ENCODE peak calls at places on chromosomes 5 and 9, in seven cellular contexts. E is skeletal muscle cell; I is transverse colon; G is left ventricle myocardium inferior; V is activated CD4-positive, alpha-beta T cell treated with anti-CD3 and anti-CD28 coated beads, Interleukin-2, amount 50 U/mL, for 24 hours; D is stimulated activated CD4-positive, alpha-beta T cell treated with anti-CD3 and anti-CD28 coated beads, Interleukin-1b, Interleukin-23, amount 100 ng/mL, for 24 hours; W is aorta. B is an unnamed sample.

GRCh38 chr9:588952-589351 is 252.5 kb upstream of the DMRT1 start:
- DNase-seq in W (no peak), G (no peak), E (no peak), D (no peak), I (no peak), V (no peak), B (no peak)

GRCh38 chr5:132270706-132271105 is 13.2 kb downstream of the PDLIM4 start:
- DNase-seq in D (no peak), I (no peak), W (peak; percentile 53), G (no peak), V (no peak), E (no peak), B (no peak)

GRCh38 chr5:101047181-101047580 is 144.1 kb upstream of the ST8SIA4 start:
- DNase-seq in G (no peak), E (no peak), D (no peak), I (no peak), W (no peak), V (no peak), B (no peak)

GRCh38 chr5:31972558-31972957 is 201.6 kb downstream of the GOLPH3 start:
- DNase-seq in V (no peak), D (no peak), I (no peak), W (no peak), E (no peak), G (no peak), B (no peak)

GRCh38 chr5:1384521-1384920 is 39.6 kb upstream of the CLPTM1L start:
- DNase-seq in I (no peak), W (no peak), E (no peak), D (no peak), G (no peak), V (no peak), B (no peak)

GRCh38 chr9:1071730-1072129 is 21.6 kb downstream of the DMRT2 start:
- DNase-seq in D (no peak), I (peak; percentile 85), G (no peak), E (no peak), V (no peak), W (no peak), B (no peak)

GRCh38 chr9:25678147-25678666 is at the start of gene TUSC1:
- DNase-seq in V (no peak), G (peak; percentile 88), D (no peak), I (peak; percentile 84), E (peak; percentile 34), W (peak; percentile 97), B (peak; percentile 0)

GRCh38 chr5:180820788-180821321 is 18.2 kb upstream of the MGAT1 start:
- DNase-seq in I (peak; percentile 41), G (no peak), D (no peak), W (no peak), E (no peak), V (no peak), B (no peak)

GRCh38 chr9:76271755-76272154 is 122.5 kb downstream of the RFK start:
- DNase-seq in W (no peak), I (no peak), G (no peak), V (no peak), E (no peak), D (no peak), B (no peak)

GRCh38 chr5:101915559-101915958 is 380.5 kb downstream of the SLCO4C1 start:
- DNase-seq in V (no peak), G (no peak), D (no peak), I (no peak), E (no peak), W (no peak), B (peak; percentile 65)

GRCh38 chr5:175640108-175640507 is 17.8 kb upstream of the HRH2 start:
- DNase-seq in I (no peak), V (no peak), D (no peak), W (no peak), E (no peak), G (no peak), B (no peak)

GRCh38 chr9:131609116-131609830 is 64.0 kb downstream of the PRRT1B start:
- DNase-seq in D (no peak), W (no peak), E (no peak), G (peak; percentile 61), V (no peak), I (no peak), B (peak; percentile 40)

GRCh38 chr9:113910036-113910639 is 34.0 kb downstream of the ZNF618 start:
- DNase-seq in E (no peak), I (no peak), G (no peak), V (no peak), W (no peak), D (no peak), B (no peak)

GRCh38 chr5:65695162-65695755 is 26.6 kb downstream of the SGTB start:
- DNase-seq in G (no peak), I (no peak), V (no peak), D (no peak), E (no peak), W (no peak), B (no peak)

GRCh38 chr5:151092750-151093149 is 11.9 kb upstream of the TNIP1 start:
- DNase-seq in E (peak; percentile 69), I (no peak), D (no peak), W (no peak), V (no peak), G (no peak), B (peak; percentile 84)

GRCh38 chr5:147805030-147805454 is 22.5 kb upstream of the JAKMIP2 start:
- DNase-seq in D (no peak), G (no peak), E (no peak), W (no peak), I (peak; percentile 17), V (no peak), B (no peak)

GRCh38 chr9:129628709-129629108 is 2.7 kb downstream of the NTMT1 start:
- DNase-seq in D (no peak), I (no peak), E (no peak), V (no peak), G (no peak), W (no peak), B (no peak)

GRCh38 chr5:124706729-124707361 is 39.6 kb downstream of the ZNF608 start:
- DNase-seq in E (no peak), V (no peak), W (no peak), I (peak; percentile 31), G (peak; percentile 54), D (no peak), B (peak; percentile 33)

GRCh38 chr9:136316896-136317676 is 10.3 kb upstream of the GPSM1 start:
- DNase-seq in D (no peak), V (no peak), W (no peak), E (no peak), I (no peak), G (no peak), B (no peak)

GRCh38 chr5:169300468-169301385 is at the start of gene SLIT3:
- DNase-seq in V (no peak), E (peak; percentile 36), W (peak; percentile 95), G (peak; percentile 74), D (no peak), I (peak; percentile 50), B (peak; percentile 91)

GRCh38 chr9:29214702-29215248 is 1641.5 kb upstream of the C9orf72 start:
- DNase-seq in E (no peak), V (no peak), W (peak; percentile 48), I (no peak), D (no peak), G (no peak), B (no peak)

GRCh38 chr9:80157561-80157983 is 585.8 kb downstream of the TLE4 start:
- DNase-seq in W (no peak), D (no peak), V (no peak), G (no peak), E (no peak), I (no peak), B (no peak)

GRCh38 chr5:91162534-91163381 is 220.4 kb downstream of the ARRDC3 start:
- DNase-seq in D (peak; percentile 48), W (no peak), E (peak; percentile 88), V (peak; percentile 65), G (peak; percentile 35), I (peak; percentile 79), B (peak; percentile 87)

GRCh38 chr9:36900856-36901220 is 133.2 kb downstream of the PAX5 start:
- DNase-seq in D (no peak), G (no peak), E (no peak), W (no peak), I (no peak), V (no peak), B (no peak)

GRCh38 chr5:151523335-151523734 is 67.8 kb downstream of the FAT2 start:
- DNase-seq in D (no peak), G (no peak), E (no peak), V (peak; percentile 7), W (no peak), I (no peak), B (peak; percentile 41)

GRCh38 chr5:180647465-180647864 is 1.9 kb downstream of the FLT4 start:
- DNase-seq in I (no peak), W (no peak), V (no peak), D (no peak), E (no peak), G (no peak), B (peak; percentile 43)

GRCh38 chr9:122005597-122005996 is 87.5 kb downstream of the TTLL11 start:
- DNase-seq in D (no peak), G (no peak), E (no peak), I (no peak), V (no peak), W (no peak), B (no peak)

GRCh38 chr9:132589148-132590036 is 7.0 kb downstream of the BARHL1 start:
- DNase-seq in G (no peak), I (no peak), V (no peak), W (no peak), D (no peak), E (no peak), B (no peak)

GRCh38 chr9:35871514-35871913 is 1.3 kb upstream of the OR13J1 start:
- DNase-seq in I (no peak), D (no peak), W (no peak), G (no peak), V (no peak), E (no peak), B (no peak)

GRCh38 chr5:107388111-107388861 is 282.5 kb downstream of the EFNA5 start:
- DNase-seq in W (no peak), V (no peak), G (no peak), E (peak; percentile 85), D (no peak), I (no peak), B (no peak)

GRCh38 chr5:138275895-138276294 is 1.5 kb upstream of the GFRA3 start:
- DNase-seq in G (no peak), W (no peak), I (no peak), D (no peak), V (no peak), E (no peak), B (no peak)

GRCh38 chr5:117095322-117095721 is 520.7 kb upstream of the SEMA6A start:
- DNase-seq in G (no peak), V (no peak), D (no peak), I (no peak), W (no peak), E (no peak), B (no peak)

GRCh38 chr9:95565982-95566381 is 49.2 kb upstream of the PTCH1 start:
- DNase-seq in G (no peak), E (no peak), V (no peak), I (no peak), W (no peak), D (no peak), B (no peak)

GRCh38 chr9:35518981-35519679 is 29.2 kb downstream of the RUSC2 start:
- DNase-seq in G (no peak), I (no peak), W (no peak), V (no peak), E (no peak), D (no peak), B (no peak)

GRCh38 chr9:137673871-137674270 is 55.1 kb downstream of the EHMT1 start:
- DNase-seq in E (no peak), D (no peak), V (no peak), I (no peak), G (no peak), W (no peak), B (no peak)

GRCh38 chr5:163916376-163916775 is 411.0 kb downstream of the MAT2B start:
- DNase-seq in E (peak; percentile 24), G (no peak), V (no peak), I (peak; percentile 39), W (no peak), D (no peak), B (no peak)

GRCh38 chr9:81669011-81669739 is 20.2 kb downstream of the TLE1 start:
- DNase-seq in G (no peak), D (no peak), E (peak; percentile 70), W (no peak), V (no peak), I (no peak), B (no peak)

GRCh38 chr9:98850851-98851729 is 43.6 kb downstream of the GALNT12 start:
- DNase-seq in W (no peak), E (no peak), I (no peak), D (no peak), G (no peak), V (no peak), B (no peak)

B was measured in SJSA1.